ENCODE peak calls at places on chromosome X, in six cellular contexts. U is thyroid gland, N is HFF-Myc, Q is WTC11, L is AG04450, I is H9. B is an unnamed sample.
A peak's percentile ranks its signal among the peaks of the same experiment; 100 is the strongest.

GRCh38 chrX:17154001-17154400 is 207.5 kb downstream of the REPS2 start:
- DNase-seq in I (no peak), U (no peak), L (no peak), N (no peak), Q (no peak), B (no peak)

GRCh38 chrX:118495958-118496762 is 545 bp downstream of the DOCK11 start:
- DNase-seq in Q (peak; percentile 21), U (peak; percentile 57), L (no peak), I (peak; percentile 34), N (no peak), B (no peak)

GRCh38 chrX:6074532-6074931 is 154.1 kb downstream of the NLGN4X start:
- DNase-seq in L (no peak), I (no peak), Q (no peak), U (no peak), N (no peak), B (no peak)

GRCh38 chrX:103628386-103629290 is at the start of gene TCEAL1:
- DNase-seq in I (peak; percentile 83), Q (peak; percentile 33), L (no peak), N (no peak), U (peak; percentile 64), B (no peak)

GRCh38 chrX:12505127-12505526 is 286.1 kb upstream of the PRPS2 start:
- DNase-seq in I (no peak), N (no peak), L (no peak), U (no peak), Q (no peak), B (no peak)

GRCh38 chrX:2385224-2385623 is 115.6 kb downstream of the DHRSX start:
- DNase-seq in L (peak; percentile 37), N (no peak), U (no peak), Q (no peak), I (no peak), B (no peak)

GRCh38 chrX:16882188-16882587 is 12.0 kb upstream of the RBBP7 start:
- DNase-seq in N (no peak), Q (no peak), L (no peak), U (peak; percentile 62), I (no peak), B (no peak)

GRCh38 chrX:151825927-151826471 is 86.7 kb upstream of the MAGEA4 start:
- DNase-seq in I (no peak), U (no peak), N (peak; percentile 40), Q (no peak), L (peak; percentile 34), B (no peak)

GRCh38 chrX:69503835-69504625 is at the start of gene NALF2:
- DNase-seq in I (peak; percentile 84), L (no peak), N (no peak), U (peak; percentile 78), Q (peak; percentile 74), B (no peak)

GRCh38 chrX:78330540-78330939 is 3.1 kb upstream of the CYSLTR1 start:
- DNase-seq in L (no peak), U (no peak), Q (no peak), N (no peak), I (no peak), B (no peak)

GRCh38 chrX:48945517-48946348 is 11.7 kb downstream of the OTUD5 start:
- DNase-seq in I (peak; percentile 63), L (peak; percentile 4), U (peak; percentile 45), N (no peak), Q (peak; percentile 49), B (no peak)

GRCh38 chrX:69060631-69061408 is 104.4 kb downstream of the PJA1 start:
- DNase-seq in N (no peak), L (no peak), U (peak; percentile 52), Q (peak; percentile 37), I (peak; percentile 51), B (no peak)

GRCh38 chrX:100479329-100479728 is 69.3 kb upstream of the PCDH19 start:
- DNase-seq in N (no peak), Q (no peak), U (no peak), L (no peak), I (no peak), B (no peak)

GRCh38 chrX:12991575-12991974 is 16.7 kb downstream of the TMSB4X start:
- DNase-seq in L (no peak), N (no peak), I (no peak), Q (no peak), U (no peak), B (no peak)

GRCh38 chrX:39652336-39652735 is 445.4 kb downstream of the BCOR start:
- DNase-seq in U (peak; percentile 15), L (no peak), I (peak; percentile 70), Q (peak; percentile 30), N (no peak), B (no peak)

GRCh38 chrX:17495052-17495451 is 120.1 kb downstream of the NHS start:
- DNase-seq in U (no peak), I (no peak), L (no peak), Q (no peak), N (no peak), B (no peak)

GRCh38 chrX:26558719-26559386 is 342.9 kb downstream of the MAGEB5 start:
- DNase-seq in U (no peak), L (no peak), Q (peak; percentile 6), N (no peak), I (no peak), B (no peak)

GRCh38 chrX:134670241-134670811 is 12.1 kb upstream of the PLAC1 start:
- DNase-seq in Q (no peak), I (no peak), N (peak; percentile 63), U (no peak), L (peak; percentile 61), B (peak; percentile 41)

GRCh38 chrX:23344208-23344903 is 9.7 kb downstream of the PTCHD1 start:
- DNase-seq in N (no peak), I (peak; percentile 38), Q (no peak), L (no peak), U (no peak), B (no peak)

GRCh38 chrX:16826207-16826606 is 39.9 kb downstream of the TXLNG start:
- DNase-seq in Q (no peak), I (no peak), N (no peak), U (no peak), L (no peak), B (no peak)

GRCh38 chrX:5051831-5052491 is 1176.7 kb downstream of the NLGN4X start:
- DNase-seq in U (no peak), I (no peak), Q (no peak), N (no peak), L (no peak), B (peak; percentile 89)
- TF ChIP-seq CTCF in U (no peak), I (no peak), Q (no peak), N (no peak), L (no peak), B (no peak)

DNA sequence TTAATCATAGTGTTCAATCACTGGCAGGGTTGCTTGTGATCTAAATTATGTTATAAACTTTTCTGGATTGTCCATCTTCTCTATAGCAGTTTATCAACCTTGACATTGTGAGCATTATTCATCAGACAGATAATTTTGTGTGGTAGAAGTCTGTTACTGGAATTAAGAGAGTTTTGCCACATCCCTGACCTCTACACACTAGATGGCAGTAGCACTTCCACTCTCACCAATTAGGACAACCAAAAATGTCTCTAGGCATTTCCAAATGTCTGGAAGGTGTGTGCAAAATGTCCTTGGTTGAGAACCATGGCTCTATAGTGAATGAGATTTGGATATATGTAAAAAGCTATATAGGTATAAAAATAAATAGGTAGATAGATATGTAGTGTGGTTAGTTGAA is 324.1 kb upstream of the FAM47C start:
- DNase-seq in N (no peak), I (no peak), L (no peak), U (no peak), Q (no peak), B (no peak)
- TF ChIP-seq CTCF in N (no peak), I (peak; percentile 52), L (no peak), U (no peak), Q (no peak), B (peak; percentile 35)

GRCh38 chrX:80223922-80224579 is 196.2 kb upstream of the TENT5D start:
- DNase-seq in Q (peak; percentile 15), I (no peak), N (no peak), U (no peak), L (no peak), B (no peak)
- TF ChIP-seq CTCF in Q (no peak), I (peak; percentile 54), N (no peak), U (no peak), L (no peak), B (peak; percentile 31)

DNA sequence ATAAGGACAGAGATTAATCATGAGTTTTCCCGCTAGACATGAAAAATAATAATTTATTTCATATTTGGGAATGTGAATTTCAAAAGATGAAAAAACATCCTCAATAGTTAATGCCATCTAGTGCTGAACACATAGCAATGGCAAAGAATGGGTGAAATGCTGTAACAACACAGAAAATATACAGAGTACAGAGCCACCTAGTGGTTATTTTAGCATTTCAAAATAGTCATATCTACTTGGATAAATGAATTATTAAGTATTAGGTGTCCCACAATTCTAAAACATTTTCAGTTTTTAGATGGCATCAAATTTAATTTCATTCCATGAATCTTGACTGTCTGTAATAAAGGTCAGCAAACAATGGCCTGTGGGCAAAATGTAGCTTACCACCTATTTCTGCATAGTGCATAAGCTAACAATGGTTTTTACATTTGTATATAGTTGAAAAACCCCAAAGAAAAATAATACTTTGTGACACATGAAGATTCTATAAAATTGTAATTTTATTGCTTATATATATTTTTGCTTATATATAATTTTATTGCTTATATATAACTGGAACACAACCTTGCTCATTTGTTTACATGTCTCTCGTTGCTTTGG is 99.3 kb upstream of the FAM47C start:
- DNase-seq in L (no peak), U (no peak), I (no peak), Q (no peak), N (no peak), B (no peak)
- TF ChIP-seq CTCF in L (peak; percentile 44), U (peak; percentile 10), I (peak; percentile 71), Q (peak; percentile 17), N (no peak), B (peak; percentile 50)

GRCh38 chrX:15564981-15565579 is 35.7 kb downstream of the ACE2 start:
- DNase-seq in U (peak; percentile 76), Q (peak; percentile 36), L (peak; percentile 1), N (peak; percentile 33), I (peak; percentile 72), B (no peak)
- TF ChIP-seq CTCF in U (peak; percentile 12), Q (no peak), L (peak; percentile 51), N (peak; percentile 56), I (peak; percentile 79), B (peak; percentile 74)